ENCODE peak calls at places on chromosome 17, in six cellular contexts. P, M, Q, J, T and D are unnamed samples.

GRCh38 chr17:77489239-77489897 is 348.6 kb downstream of the SEC14L1 start:
- DNase-seq in P (no peak), M (no peak), Q (no peak), J (no peak), T (no peak), D (no peak)

GRCh38 chr17:7862692-7863437 is 5.1 kb downstream of the CYB5D1 start:
- DNase-seq in P (peak; percentile 63), M (no peak), Q (no peak), J (no peak), T (peak; percentile 18), D (peak; percentile 91)

GRCh38 chr17:68061512-68062313 is 26.2 kb downstream of the KPNA2 start:
- DNase-seq in P (no peak), M (no peak), Q (no peak), J (no peak), T (no peak), D (no peak)

GRCh38 chr17:80358131-80358530 is 56.8 kb upstream of the ENDOV start:
- DNase-seq in P (no peak), M (no peak), Q (no peak), J (no peak), T (no peak), D (no peak)

GRCh38 chr17:19370493-19370960 is 7.8 kb upstream of the MAPK7 start:
- DNase-seq in P (no peak), M (no peak), Q (no peak), J (no peak), T (no peak), D (peak; percentile 46)

GRCh38 chr17:57906910-57907309 is 48.3 kb downstream of the CUEDC1 start:
- DNase-seq in P (no peak), M (no peak), Q (no peak), J (no peak), T (no peak), D (peak; percentile 91)

GRCh38 chr17:15954222-15954621 is 9.3 kb downstream of the ADORA2B start:
- DNase-seq in P (peak; percentile 86), M (no peak), Q (peak; percentile 73), J (no peak), T (peak; percentile 86), D (no peak)

GRCh38 chr17:65345261-65346060 is 208.3 kb downstream of the RGS9 start:
- DNase-seq in P (no peak), M (no peak), Q (no peak), J (no peak), T (peak; percentile 73), D (no peak)

GRCh38 chr17:49676276-49676868 is 1.5 kb downstream of the SPOP start:
- DNase-seq in P (peak; percentile 43), M (peak; percentile 92), Q (no peak), J (no peak), T (no peak), D (no peak)

GRCh38 chr17:82653651-82654528 is 5.6 kb upstream of the WDR45B start:
- DNase-seq in P (no peak), M (no peak), Q (no peak), J (no peak), T (no peak), D (no peak)

GRCh38 chr17:7888184-7888920 is at the start of gene CHD3:
- DNase-seq in P (peak; percentile 38), M (no peak), Q (no peak), J (no peak), T (no peak), D (no peak)

GRCh38 chr17:16123531-16123930 is 91.8 kb downstream of the NCOR1 start:
- DNase-seq in P (no peak), M (no peak), Q (no peak), J (no peak), T (peak; percentile 7), D (no peak)

GRCh38 chr17:47304191-47304590 is 19.6 kb upstream of the EFCAB13 start:
- DNase-seq in P (no peak), M (no peak), Q (no peak), J (no peak), T (no peak), D (peak; percentile 50)

GRCh38 chr17:77516902-77517301 is 376.1 kb downstream of the SEC14L1 start:
- DNase-seq in P (peak; percentile 50), M (no peak), Q (no peak), J (no peak), T (peak; percentile 94), D (no peak)

GRCh38 chr17:64741038-64741641 is 79.0 kb upstream of the SMURF2 start:
- DNase-seq in P (peak; percentile 33), M (no peak), Q (no peak), J (no peak), T (peak; percentile 80), D (no peak)

GRCh38 chr17:44591223-44591622 is 33.9 kb downstream of the FZD2 start:
- DNase-seq in P (no peak), M (no peak), Q (no peak), J (no peak), T (no peak), D (no peak)

DNA sequence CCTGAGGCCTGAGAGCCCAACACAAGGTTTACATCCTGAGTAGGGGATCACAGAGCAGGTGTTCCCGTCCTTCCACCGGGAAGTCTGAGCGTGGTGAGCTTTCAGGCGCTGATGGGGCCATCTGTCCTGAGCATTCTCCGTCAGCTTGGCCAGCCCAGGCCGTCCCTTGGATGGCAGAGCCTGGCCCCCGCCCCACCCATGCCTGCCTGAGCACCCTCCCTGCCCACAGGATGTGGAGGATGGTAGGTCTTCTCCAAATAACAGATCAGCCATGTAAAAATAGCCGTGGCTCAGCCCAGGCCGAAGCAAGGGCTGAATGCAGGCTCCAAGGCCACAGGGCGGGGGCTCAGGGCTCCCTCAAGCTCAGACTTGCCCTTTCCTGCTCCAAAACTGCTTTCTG is 20.2 kb downstream of the SPNS2 start:
- DNase-seq in P (no peak), M (no peak), Q (no peak), J (no peak), T (no peak), D (no peak)
- H3K9ac ChIP-seq in P (no peak overlapping the region), M (peak overlapping the region; percentile 13), Q (no peak overlapping the region), J (no peak overlapping the region), T (no peak overlapping the region), D (no peak overlapping the region)

DNA sequence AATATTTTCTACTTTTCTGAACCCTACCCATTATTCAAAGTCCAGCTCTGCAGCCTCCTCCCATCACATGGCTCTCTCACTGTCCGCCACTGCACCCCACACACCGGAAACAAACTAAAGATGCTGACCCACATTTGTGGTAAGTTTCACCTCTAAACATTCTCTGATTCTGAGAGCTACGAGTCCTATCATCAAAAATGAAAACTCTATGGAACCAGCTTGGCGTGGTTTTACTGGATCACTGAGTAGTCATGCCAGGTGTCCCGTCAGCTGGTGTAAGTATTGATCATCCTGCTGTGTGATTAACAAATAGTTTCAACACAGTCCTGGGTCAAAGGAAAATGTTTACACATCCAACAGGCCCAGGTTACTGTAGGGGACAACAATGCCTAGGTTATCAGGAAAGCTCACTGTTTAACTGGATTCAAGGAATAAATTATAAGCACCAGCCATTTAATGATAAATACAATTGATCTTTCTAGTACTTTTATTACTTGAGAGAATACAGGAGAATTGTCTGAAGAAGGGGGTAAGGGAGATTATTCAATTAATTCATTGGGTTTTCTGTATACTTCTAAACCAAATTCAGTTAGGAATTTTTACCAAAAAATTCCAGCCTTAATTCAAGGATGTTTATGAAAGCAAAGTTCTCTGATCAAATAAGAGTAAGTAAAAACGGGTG is 33.9 kb downstream of the CYTH1 start:
- DNase-seq in P (no peak), M (peak; percentile 90), Q (no peak), J (no peak), T (no peak), D (no peak)
- H3K9ac ChIP-seq in P (no peak overlapping the region), M (peak overlapping the region; percentile 82), Q (no peak overlapping the region), J (no peak overlapping the region), T (no peak overlapping the region), D (no peak overlapping the region)

GRCh38 chr17:63489291-63489690 is 12.4 kb downstream of the ACE start:
- DNase-seq in P (no peak), M (no peak), Q (no peak), J (no peak), T (no peak), D (no peak)
- H3K9ac ChIP-seq in P (no peak overlapping the region), M (no peak overlapping the region), Q (no peak overlapping the region), J (no peak overlapping the region), T (no peak overlapping the region), D (no peak overlapping the region)

GRCh38 chr17:38469875-38470274 is 41.6 kb downstream of the ARHGAP23 start:
- DNase-seq in P (peak; percentile 70), M (no peak), Q (no peak), J (no peak), T (peak; percentile 79), D (peak; percentile 86)
- H3K9ac ChIP-seq in P (no peak overlapping the region), M (no peak overlapping the region), Q (no peak overlapping the region), J (no peak overlapping the region), T (no peak overlapping the region), D (no peak overlapping the region)